ENCODE peak calls at places on chromosomes 12 and 14, in nine cellular contexts. Q is heart left ventricle, J is stomach, D is heart right ventricle, N is OCI-LY7, E is A549, H is fibroblast of the aortic adventitia, Y is IMR-90, B is Calu3. O is an unnamed sample.

GRCh38 chr14:47539065-47539464 is 136.3 kb downstream of the MDGA2 start:
- DNase-seq in Q (no peak), J (no peak), D (no peak), N (peak; percentile 7), E (no peak), H (no peak), Y (no peak), B (peak; percentile 2), O (peak; percentile 1)

GRCh38 chr12:106258935-106259334 is 11.1 kb upstream of the CKAP4 start:
- DNase-seq in Q (no peak), J (no peak), D (no peak), N (no peak), E (no peak), H (no peak), Y (no peak), B (no peak), O (no peak)

GRCh38 chr12:102169922-102170698 is 27.5 kb downstream of the PMCH start:
- DNase-seq in Q (no peak), J (no peak), D (no peak), N (peak; percentile 24), E (no peak), H (peak; percentile 48), Y (peak; percentile 63), B (peak; percentile 20), O (peak; percentile 59)

GRCh38 chr12:6062427-6063378 is 61.8 kb downstream of the VWF start:
- DNase-seq in Q (peak; percentile 56), J (peak; percentile 53), D (no peak), N (peak; percentile 55), E (peak; percentile 77), H (peak; percentile 58), Y (peak; percentile 48), B (peak; percentile 76), O (peak; percentile 66)

GRCh38 chr14:100717371-100717770 is 9.3 kb upstream of the DLK1 start:
- DNase-seq in Q (no peak), J (no peak), D (no peak), N (no peak), E (no peak), H (no peak), Y (no peak), B (no peak), O (no peak)

GRCh38 chr12:116366824-116367223 is 89.3 kb upstream of the MED13L start:
- DNase-seq in Q (no peak), J (no peak), D (no peak), N (no peak), E (no peak), H (no peak), Y (no peak), B (no peak), O (no peak)

GRCh38 chr12:26803552-26803951 is 29.4 kb downstream of the ITPR2 start:
- DNase-seq in Q (no peak), J (no peak), D (no peak), N (no peak), E (no peak), H (peak; percentile 60), Y (peak; percentile 50), B (no peak), O (peak; percentile 43)

GRCh38 chr14:76486251-76486743 is 110.4 kb downstream of the ESRRB start:
- DNase-seq in Q (no peak), J (no peak), D (no peak), N (no peak), E (no peak), H (no peak), Y (no peak), B (no peak), O (no peak)

GRCh38 chr12:97556201-97556824 is 93.7 kb downstream of the RMST start:
- DNase-seq in Q (peak; percentile 38), J (peak; percentile 33), D (peak; percentile 16), N (peak; percentile 1), E (no peak), H (no peak), Y (no peak), B (peak; percentile 44), O (peak; percentile 23)

GRCh38 chr12:104974626-104975290 is 11.4 kb upstream of the NOPCHAP1 start:
- DNase-seq in Q (no peak), J (no peak), D (no peak), N (peak; percentile 84), E (no peak), H (peak; percentile 37), Y (peak; percentile 53), B (no peak), O (no peak)

GRCh38 chr14:106556665-106557289 is 1030.4 kb downstream of the TMEM121 start:
- DNase-seq in Q (peak; percentile 37), J (peak; percentile 60), D (peak; percentile 32), N (peak; percentile 66), E (no peak), H (no peak), Y (no peak), B (peak; percentile 81), O (no peak)

GRCh38 chr14:104827173-104828055 is 26.5 kb downstream of the ZBTB42 start:
- DNase-seq in Q (peak; percentile 39), J (peak; percentile 43), D (no peak), N (peak; percentile 54), E (peak; percentile 93), H (peak; percentile 24), Y (peak; percentile 32), B (peak; percentile 72), O (peak; percentile 35)

GRCh38 chr12:15852383-15852782 is 29.8 kb upstream of the STRAP start:
- DNase-seq in Q (no peak), J (no peak), D (no peak), N (no peak), E (no peak), H (peak; percentile 74), Y (peak; percentile 74), B (no peak), O (peak; percentile 87)

GRCh38 chr12:124663206-124663605 is 95.8 kb upstream of the NCOR2 start:
- DNase-seq in Q (no peak), J (no peak), D (no peak), N (no peak), E (no peak), H (peak; percentile 46), Y (no peak), B (no peak), O (no peak)

GRCh38 chr12:15996254-15996653 is 85.1 kb downstream of the DERA start:
- DNase-seq in Q (peak; percentile 45), J (no peak), D (no peak), N (no peak), E (no peak), H (peak; percentile 47), Y (peak; percentile 41), B (no peak), O (peak; percentile 60)

GRCh38 chr12:4030938-4031702 is 157.9 kb upstream of the PARP11 start:
- DNase-seq in Q (peak; percentile 90), J (peak; percentile 86), D (peak; percentile 84), N (no peak), E (peak; percentile 95), H (peak; percentile 98), Y (peak; percentile 98), B (peak; percentile 94), O (peak; percentile 97)

GRCh38 chr12:78210894-78211302 is 380.2 kb downstream of the NAV3 start:
- DNase-seq in Q (no peak), J (no peak), D (no peak), N (no peak), E (no peak), H (peak; percentile 83), Y (peak; percentile 81), B (no peak), O (peak; percentile 86)
- TF ChIP-seq CTCF in Q (no peak), J (no peak), D (no peak), N (no peak), E (no peak), H (no peak), Y (no peak), B (no peak), O (no peak)

GRCh38 chr12:111687255-111687654 is 1.4 kb downstream of the ACAD10 start:
- DNase-seq in Q (no peak), J (no peak), D (no peak), N (peak; percentile 77), E (peak; percentile 27), H (no peak), Y (no peak), B (peak; percentile 18), O (no peak)

GRCh38 chr12:111687952-111688351 is 2.1 kb downstream of the ACAD10 start:
- DNase-seq in Q (no peak), J (no peak), D (no peak), N (no peak), E (no peak), H (no peak), Y (no peak), B (no peak), O (no peak)

GRCh38 chr12:111691262-111691661 is 5.4 kb downstream of the ACAD10 start:
- DNase-seq in Q (no peak), J (no peak), D (no peak), N (no peak), E (no peak), H (no peak), Y (no peak), B (no peak), O (no peak)

GRCh38 chr12:111693818-111694217 is 8.0 kb downstream of the ACAD10 start:
- DNase-seq in Q (peak; percentile 33), J (no peak), D (no peak), N (no peak), E (no peak), H (no peak), Y (no peak), B (no peak), O (no peak)

GRCh38 chr12:111692575-111693210 is 6.8 kb downstream of the ACAD10 start:
- DNase-seq in Q (no peak), J (no peak), D (no peak), N (peak; percentile 23), E (peak; percentile 68), H (no peak), Y (peak; percentile 15), B (peak; percentile 10), O (peak; percentile 21)
- TF ChIP-seq CTCF in Q (no peak), J (no peak), D (no peak), N (peak; percentile 70), E (peak; percentile 38), H (no peak), Y (no peak), B (no peak), O (peak; percentile 25)

GRCh38 chr12:22518067-22518719 is 26.1 kb downstream of the C2CD5 start:
- DNase-seq in Q (peak; percentile 36), J (peak; percentile 84), D (no peak), N (no peak), E (no peak), H (peak; percentile 72), Y (peak; percentile 15), B (peak; percentile 50), O (peak; percentile 67)

GRCh38 chr12:22514875-22515274 is 29.5 kb downstream of the C2CD5 start:
- DNase-seq in Q (no peak), J (no peak), D (no peak), N (no peak), E (no peak), H (no peak), Y (no peak), B (no peak), O (no peak)

GRCh38 chr12:22518998-22519397 is 25.3 kb downstream of the C2CD5 start:
- DNase-seq in Q (no peak), J (no peak), D (no peak), N (no peak), E (no peak), H (peak; percentile 19), Y (no peak), B (no peak), O (peak; percentile 18)
- TF ChIP-seq CTCF in Q (no peak), J (no peak), D (no peak), N (no peak), E (no peak), H (no peak), Y (no peak), B (no peak), O (no peak)

DNA sequence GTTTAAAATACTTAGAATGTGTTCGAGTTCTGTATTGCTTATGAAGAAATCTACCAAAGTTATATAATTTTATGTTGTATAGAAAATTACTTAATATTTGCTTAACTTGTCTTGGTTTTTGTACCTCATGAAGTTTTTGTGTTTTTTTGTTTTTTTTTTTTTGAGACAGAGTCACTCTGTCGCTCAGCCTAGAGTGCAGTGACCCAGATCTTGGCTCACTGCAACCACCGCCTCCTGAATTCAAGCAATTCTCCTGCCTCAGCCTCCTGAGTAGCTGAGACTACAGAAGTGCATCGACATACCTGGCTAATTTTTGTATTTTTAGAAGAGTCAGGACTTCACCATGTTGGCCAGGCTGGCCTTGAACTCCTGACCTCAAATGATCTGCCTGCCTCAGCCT is 69.9 kb downstream of the MON2 start:
- DNase-seq in Q (no peak), J (no peak), D (no peak), N (no peak), E (no peak), H (no peak), Y (no peak), B (no peak), O (no peak)
- TF ChIP-seq CTCF in Q (no peak), J (no peak), D (no peak), N (no peak), E (no peak), H (no peak), Y (no peak), B (no peak), O (no peak)

O was measured in fibroblast of pulmonary artery.